ENCODE peak calls at places on chromosomes 7 and 10, in nine cellular contexts. Y, X, Q, D, P, N, R, C and A are unnamed samples.

GRCh38 chr7:106358103-106358663 is 73.4 kb upstream of the NAMPT start:
- DNase-seq in C (no peak), R (no peak), P (no peak), Q (no peak), Y (no peak), D (no peak), X (no peak), N (no peak), A (no peak)

GRCh38 chr7:84196007-84196551 is 1.5 kb upstream of the SEMA3A start:
- DNase-seq in R (no peak), C (no peak), X (no peak), Y (no peak), D (no peak), Q (no peak), N (peak; percentile 10), P (no peak), A (no peak)

GRCh38 chr10:33460461-33461294 is 126.2 kb upstream of the NRP1 start:
- DNase-seq in X (no peak), C (peak; percentile 71), D (no peak), Y (no peak), R (no peak), P (peak; percentile 31), N (peak; percentile 67), Q (peak; percentile 70), A (no peak)

GRCh38 chr7:2637505-2638223 is 5.9 kb downstream of the TTYH3 start:
- DNase-seq in R (no peak), C (no peak), Y (peak; percentile 67), X (no peak), P (no peak), N (peak; percentile 40), Q (peak; percentile 69), D (no peak), A (peak; percentile 85)

GRCh38 chr7:159140170-159140910 is 4.3 kb downstream of the VIPR2 start:
- DNase-seq in N (no peak), D (no peak), C (peak; percentile 10), Y (no peak), P (peak; percentile 16), Q (no peak), R (no peak), X (peak; percentile 47), A (no peak)

GRCh38 chr10:50431791-50432190 is 180.5 kb upstream of the ASAH2 start:
- DNase-seq in D (no peak), Y (no peak), N (peak; percentile 19), R (peak; percentile 69), C (no peak), P (no peak), Q (no peak), X (no peak), A (no peak)

GRCh38 chr10:18658301-18658991 is 785 bp upstream of the ARL5B start:
- DNase-seq in N (peak; percentile 18), Y (peak; percentile 19), C (peak; percentile 20), Q (no peak), P (no peak), R (peak; percentile 44), X (no peak), D (no peak), A (no peak)

GRCh38 chr7:140525741-140526140 is 46.4 kb upstream of the MKRN1 start:
- DNase-seq in R (no peak), P (no peak), C (no peak), Q (no peak), D (no peak), N (no peak), X (no peak), Y (peak; percentile 63), A (no peak)

GRCh38 chr7:115038158-115038557 is 116.3 kb downstream of the MDFIC start:
- DNase-seq in Y (no peak), Q (no peak), C (no peak), N (no peak), R (no peak), X (no peak), D (no peak), P (no peak), A (no peak)

GRCh38 chr10:61882621-61883375 is 18.7 kb upstream of the ARID5B start:
- DNase-seq in R (no peak), P (no peak), D (no peak), Y (no peak), Q (no peak), C (no peak), N (no peak), X (no peak), A (no peak)

GRCh38 chr7:8177109-8177933 is 84.6 kb downstream of the ICA1 start:
- DNase-seq in R (peak; percentile 71), P (no peak), C (no peak), Q (no peak), X (no peak), N (no peak), D (no peak), Y (no peak), A (no peak)

GRCh38 chr7:91913612-91914011 is 27.1 kb upstream of the AKAP9 start:
- DNase-seq in X (no peak), D (no peak), Q (no peak), N (no peak), C (no peak), Y (no peak), P (no peak), R (no peak), A (no peak)

GRCh38 chr10:104337527-104337984 is 709 bp downstream of the ITPRIP start:
- DNase-seq in Y (peak; percentile 63), R (peak; percentile 46), D (no peak), C (no peak), P (no peak), N (peak; percentile 42), Q (no peak), X (no peak), A (peak; percentile 55)

GRCh38 chr10:132510174-132510611 is 27.4 kb upstream of the INPP5A start:
- DNase-seq in N (no peak), C (peak; percentile 25), D (no peak), R (no peak), Q (peak; percentile 16), P (no peak), X (no peak), Y (no peak), A (peak; percentile 41)

GRCh38 chr10:49395741-49396665 is at the start of gene DRGX:
- DNase-seq in R (no peak), D (no peak), X (no peak), C (no peak), P (no peak), Y (no peak), N (no peak), Q (no peak), A (no peak)

GRCh38 chr7:151851782-151852181 is 25.1 kb downstream of the PRKAG2 start:
- DNase-seq in X (no peak), R (no peak), D (no peak), Y (no peak), C (no peak), P (peak; percentile 77), Q (peak; percentile 47), N (peak; percentile 73), A (peak; percentile 70)

GRCh38 chr10:80447618-80448190 is 6.4 kb upstream of the TSPAN14 start:
- DNase-seq in R (no peak), C (no peak), D (no peak), X (no peak), N (no peak), Q (no peak), Y (no peak), P (no peak), A (no peak)

GRCh38 chr7:148230341-148230740 is 360.2 kb upstream of the C7orf33 start:
- DNase-seq in N (no peak), R (no peak), C (no peak), D (no peak), Y (no peak), P (no peak), Q (no peak), X (no peak), A (no peak)

GRCh38 chr7:130888468-130888867 is 154.5 kb upstream of the KLF14 start:
- DNase-seq in X (no peak), Q (no peak), P (no peak), R (no peak), C (no peak), N (no peak), Y (no peak), D (no peak), A (no peak)

GRCh38 chr10:8105932-8106331 is 51.4 kb downstream of the GATA3 start:
- DNase-seq in X (no peak), C (no peak), D (no peak), P (no peak), R (no peak), Q (no peak), Y (no peak), N (no peak), A (no peak)

GRCh38 chr10:71741671-71742070 is 22.1 kb upstream of the C10orf105 start:
- DNase-seq in Y (no peak), N (no peak), C (no peak), Q (no peak), P (no peak), R (no peak), D (no peak), X (no peak), A (no peak)
- TF ChIP-seq POLR2A in Y (no peak), N (no peak), C (no peak), Q (no peak), P (no peak), R (no peak), D (no peak), X (no peak), A (no peak)

DNA sequence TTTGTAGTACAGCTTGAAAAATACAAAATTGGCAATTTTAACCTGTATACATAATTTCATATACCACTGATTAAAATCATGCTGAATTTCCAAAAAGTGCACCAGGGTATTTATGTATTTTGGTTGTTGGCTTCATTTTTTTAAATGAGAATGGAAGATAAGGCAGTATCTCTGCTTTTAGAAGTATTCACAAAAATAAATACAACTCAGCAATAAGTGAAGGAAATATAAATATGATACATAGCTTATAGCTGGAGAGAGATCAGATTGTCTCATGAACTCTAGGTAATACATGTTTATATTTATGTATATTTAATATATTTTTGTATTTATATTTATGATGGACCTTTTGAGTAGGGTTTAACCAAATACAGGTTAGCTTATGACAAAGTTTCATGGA is 81.0 kb downstream of the KMT2E start:
- DNase-seq in X (no peak), Y (no peak), N (no peak), Q (no peak), D (no peak), P (no peak), C (no peak), R (no peak), A (no peak)
- H3K36me3 ChIP-seq in X (peaks cover 19% of the 10 kb centered on the region), Y (peaks cover 36% of the 10 kb centered on the region), N (peaks cover 20% of the 10 kb centered on the region), Q (peaks cover 89% of the 10 kb centered on the region), D (peaks cover 4% of the 10 kb centered on the region), P (peaks cover 77% of the 10 kb centered on the region), C (no peaks in the 10 kb centered on the region), R (peaks cover 8% of the 10 kb centered on the region), A (peaks cover 49% of the 10 kb centered on the region)

GRCh38 chr10:95836610-95837367 is 71.0 kb upstream of the CC2D2B start:
- DNase-seq in P (no peak), R (no peak), Y (no peak), C (no peak), X (no peak), Q (no peak), N (no peak), D (no peak), A (no peak)
- TF ChIP-seq POLR2A in P (no peak), R (no peak), Y (no peak), C (no peak), X (no peak), Q (no peak), N (no peak), D (no peak), A (no peak)

DNA sequence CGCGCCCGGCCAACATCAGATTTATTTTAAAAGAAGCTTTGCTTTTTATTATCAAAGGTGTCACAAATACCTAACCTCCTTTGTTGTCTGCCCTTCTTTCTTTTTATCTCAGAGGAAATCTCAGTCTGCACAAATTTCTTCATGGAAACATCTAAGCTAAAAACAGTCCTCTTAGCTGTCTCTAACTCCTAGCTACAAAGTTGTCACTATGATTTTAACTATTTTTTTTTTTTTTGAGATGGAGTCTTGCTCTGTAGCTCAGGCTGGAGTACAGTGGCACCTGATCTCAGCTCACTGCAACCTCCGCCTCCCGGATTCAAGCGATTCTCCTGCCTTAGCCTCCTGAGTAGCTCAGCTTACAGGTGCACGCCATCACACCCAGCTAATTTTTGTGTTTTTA is 7.3 kb downstream of the TRA2A start:
- DNase-seq in R (no peak), P (no peak), C (no peak), X (no peak), D (no peak), N (no peak), Y (no peak), Q (no peak), A (no peak)
- H3K36me3 ChIP-seq in R (peaks cover 13% of the 10 kb centered on the region), P (peaks cover 25% of the 10 kb centered on the region), C (no peaks in the 10 kb centered on the region), X (peaks cover 24% of the 10 kb centered on the region), D (peaks cover 28% of the 10 kb centered on the region), N (peaks cover 19% of the 10 kb centered on the region), Y (peaks cover 19% of the 10 kb centered on the region), Q (peaks cover 25% of the 10 kb centered on the region), A (no peaks in the 10 kb centered on the region)